ENCODE peak calls at places on chromosomes 1 and 21, in nine cellular contexts. M is body of pancreas, T is Caco-2, R is iPS DF 6.9, B is mammary epithelial cell, A is fibroblast of lung, W is heart left ventricle, J is A549, O is uterus. V is an unnamed sample. For H3K4me1, the result is how much of the 10 kb centered on the place peaks cover.

GRCh38 chr1:85502625-85503083 is 37.7 kb upstream of the DDAH1 start:
- DNase-seq in M (peak), T (peak), R (peak), B (peak), A (peak), W (peak), J (peak), O (peak), V (no peak)

GRCh38 chr1:186304982-186305949 is 69.8 kb downstream of the TPR start:
- DNase-seq in M (no peak), T (peak), R (peak), B (peak), A (peak), W (no peak), J (peak), O (no peak), V (peak)

GRCh38 chr21:45391743-45392079 is 13.3 kb upstream of the COL18A1 start:
- DNase-seq in M (no peak), T (no peak), R (no peak), B (no peak), A (no peak), W (no peak), J (no peak), O (no peak), V (no peak)

GRCh38 chr1:109805486-109806180 is 41.9 kb upstream of the EPS8L3 start:
- DNase-seq in M (no peak), T (no peak), R (no peak), B (no peak), A (no peak), W (no peak), J (no peak), O (no peak), V (no peak)

GRCh38 chr1:6783221-6783620 is 2.0 kb upstream of the CAMTA1 start:
- DNase-seq in M (no peak), T (no peak), R (no peak), B (peak), A (no peak), W (no peak), J (no peak), O (no peak), V (no peak)

GRCh38 chr1:23867953-23868847 is at the start of gene FUCA1:
- DNase-seq in M (peak), T (peak), R (peak), B (peak), A (peak), W (peak), J (peak), O (peak), V (peak)

GRCh38 chr21:17901458-17902092 is 82.4 kb upstream of the C21orf91 start:
- DNase-seq in M (no peak), T (no peak), R (no peak), B (peak), A (no peak), W (no peak), J (no peak), O (no peak), V (no peak)

GRCh38 chr1:28374297-28374696 is 4.8 kb downstream of the PHACTR4 start:
- DNase-seq in M (no peak), T (no peak), R (no peak), B (peak), A (peak), W (no peak), J (no peak), O (no peak), V (no peak)

GRCh38 chr1:226737819-226738420 is 1.2 kb downstream of the ITPKB start:
- DNase-seq in M (peak), T (peak), R (no peak), B (peak), A (peak), W (peak), J (no peak), O (peak), V (no peak)
- H3K4me1 ChIP-seq in M (under half), T (under half), R (under half), B (under half), A (under half), W (under half), J (under half), O (under half), V (under half)

GRCh38 chr1:247189981-247190798 is 18.4 kb upstream of the ZNF124 start:
- DNase-seq in M (no peak), T (no peak), R (no peak), B (no peak), A (no peak), W (no peak), J (no peak), O (no peak), V (no peak)

GRCh38 chr1:247193958-247194357 is 22.1 kb upstream of the ZNF124 start:
- DNase-seq in M (no peak), T (no peak), R (no peak), B (no peak), A (no peak), W (no peak), J (no peak), O (no peak), V (no peak)
- H3K4me3 ChIP-seq in M (no peak), T (no peak), R (no peak), B (no peak), A (no peak), W (no peak), J (no peak), O (no peak), V (no peak)

DNA sequence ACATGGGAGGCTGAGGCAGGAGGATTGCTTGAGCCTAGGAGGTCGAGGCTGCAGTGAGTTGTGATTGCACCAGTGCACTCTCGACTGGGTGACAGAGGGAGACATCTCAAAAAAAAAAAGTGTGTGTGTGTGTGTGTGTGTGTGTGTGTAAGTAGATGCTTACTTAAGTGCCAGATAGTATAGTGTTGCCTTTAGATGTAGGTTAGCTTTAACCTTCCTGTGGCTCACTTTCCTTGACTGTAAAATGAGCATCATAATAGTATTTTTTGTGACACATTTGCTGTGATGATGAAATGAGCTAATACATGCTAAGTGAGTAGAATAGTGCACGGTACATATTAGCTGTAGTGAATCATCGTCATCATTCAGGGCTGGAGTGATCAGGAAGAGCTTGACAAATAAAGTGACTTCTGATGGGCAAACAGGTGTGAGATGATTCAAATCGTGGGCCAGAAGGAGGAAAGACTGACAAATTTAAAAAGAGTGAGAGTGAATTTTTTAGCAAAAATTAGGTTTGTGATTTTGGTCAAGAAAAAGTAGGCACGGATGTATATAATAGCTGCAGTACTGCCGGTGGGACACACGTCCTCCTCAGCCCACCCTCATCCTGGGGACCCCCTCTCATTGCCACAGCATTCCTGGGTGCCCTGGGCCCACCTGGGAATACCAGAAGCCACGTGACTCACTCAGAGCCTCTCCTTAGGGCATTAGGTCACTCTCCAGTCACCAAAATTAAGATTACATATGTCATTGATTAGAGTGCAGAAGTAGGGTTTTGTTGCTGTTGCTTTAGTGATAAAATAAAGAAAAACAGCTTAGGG is 33.9 kb downstream of the EIF2D start:
- DNase-seq in M (no peak), T (no peak), R (no peak), B (no peak), A (no peak), W (no peak), J (no peak), O (no peak), V (no peak)
- H3K4me1 ChIP-seq in M (under half), T (under half), R (under half), B (under half), A (under half), W (under half), J (under half), O (under half), V (under half)

GRCh38 chr1:43704838-43705237 is 2.5 kb upstream of the ST3GAL3 start:
- DNase-seq in M (no peak), T (no peak), R (no peak), B (peak), A (peak), W (no peak), J (no peak), O (no peak), V (no peak)

GRCh38 chr1:43705982-43706597 is 1.2 kb upstream of the ST3GAL3 start:
- DNase-seq in M (no peak), T (peak), R (no peak), B (peak), A (no peak), W (no peak), J (no peak), O (no peak), V (no peak)

GRCh38 chr1:43703836-43704235 is 3.5 kb upstream of the ST3GAL3 start:
- DNase-seq in M (no peak), T (no peak), R (no peak), B (peak), A (no peak), W (no peak), J (no peak), O (no peak), V (no peak)

GRCh38 chr1:43706598-43707190 is 642 bp upstream of the ST3GAL3 start:
- DNase-seq in M (peak), T (peak), R (no peak), B (peak), A (peak), W (no peak), J (no peak), O (no peak), V (no peak)

GRCh38 chr1:43705334-43705733 is 2.0 kb upstream of the ST3GAL3 start:
- DNase-seq in M (no peak), T (no peak), R (no peak), B (no peak), A (no peak), W (no peak), J (no peak), O (no peak), V (no peak)
- H3K4me3 ChIP-seq in M (no peak), T (no peak), R (no peak), B (no peak), A (no peak), W (no peak), J (no peak), O (no peak), V (no peak)